ENCODE peak calls at places on chromosomes 1 and 21, in four cellular contexts. B is psoas muscle, F is AG08396, X is AG04450. N is an unnamed sample.

GRCh38 chr1:24047101-24047459 is 64.9 kb downstream of the MYOM3 start:
- DNase-seq in B (peak; percentile 81), F (peak; percentile 67), X (no peak), N (peak; percentile 73)

GRCh38 chr1:23848673-23849616 is 19.1 kb downstream of the FUCA1 start:
- DNase-seq in B (peak; percentile 64), F (no peak), X (no peak), N (no peak)

GRCh38 chr1:215146252-215146975 is 63.9 kb downstream of the KCNK2 start:
- DNase-seq in B (no peak), F (peak; percentile 12), X (no peak), N (peak; percentile 35)

GRCh38 chr1:58836396-58836795 is 52.5 kb upstream of the JUN start:
- DNase-seq in B (no peak), F (no peak), X (no peak), N (no peak)

GRCh38 chr1:201582261-201582951 is 43.5 kb downstream of the NAV1 start:
- DNase-seq in B (no peak), F (peak; percentile 75), X (no peak), N (peak; percentile 56)

GRCh38 chr1:180277476-180278192 is 47.6 kb downstream of the LHX4 start:
- DNase-seq in B (no peak), F (no peak), X (no peak), N (no peak)

GRCh38 chr1:67855944-67856343 is 22.7 kb upstream of the GNG12 start:
- DNase-seq in B (no peak), F (no peak), X (no peak), N (peak; percentile 53)

GRCh38 chr1:53332833-53333232 is 5.0 kb upstream of the LRP8 start:
- DNase-seq in B (no peak), F (no peak), X (no peak), N (no peak)

GRCh38 chr1:168734271-168734670 is 5.3 kb upstream of the DPT start:
- DNase-seq in B (no peak), F (no peak), X (no peak), N (no peak)

GRCh38 chr1:86317926-86318325 is 78.2 kb downstream of the ODF2L start:
- DNase-seq in B (no peak), F (no peak), X (no peak), N (no peak)

GRCh38 chr21:17901458-17902092 is 82.4 kb upstream of the C21orf91 start:
- DNase-seq in B (no peak), F (no peak), X (no peak), N (peak; percentile 35)

GRCh38 chr1:17851075-17851474 is 95.9 kb downstream of the ACTL8 start:
- DNase-seq in B (no peak), F (no peak), X (no peak), N (no peak)

GRCh38 chr21:42918291-42918690 is 7.1 kb downstream of the ERVH48-1 start:
- DNase-seq in B (no peak), F (no peak), X (no peak), N (no peak)

GRCh38 chr21:34947122-34947534 is 102.0 kb downstream of the RUNX1 start:
- DNase-seq in B (no peak), F (no peak), X (no peak), N (no peak)

GRCh38 chr21:45555557-45556301 is 13.5 kb upstream of the SLC19A1 start:
- DNase-seq in B (peak; percentile 87), F (peak; percentile 94), X (peak; percentile 44), N (peak; percentile 88)

GRCh38 chr21:33411949-33412430 is 8.8 kb downstream of the IFNGR2 start:
- DNase-seq in B (no peak), F (no peak), X (no peak), N (no peak)

GRCh38 chr1:154769193-154769895 is 100.7 kb downstream of the KCNN3 start:
- DNase-seq in B (no peak), F (no peak), X (no peak), N (no peak)

GRCh38 chr1:16075337-16076002 is 2.0 kb upstream of the FAM131C start:
- DNase-seq in B (no peak), F (peak; percentile 74), X (peak; percentile 51), N (peak; percentile 84)

GRCh38 chr1:199687321-199687720 is 340.2 kb upstream of the NR5A2 start:
- DNase-seq in B (no peak), F (peak; percentile 3), X (no peak), N (peak; percentile 16)

GRCh38 chr1:11531314-11531870 is 52.4 kb downstream of the DISP3 start:
- DNase-seq in B (no peak), F (no peak), X (no peak), N (no peak)

GRCh38 chr1:68174173-68175113 is 57.9 kb downstream of the WLS start:
- DNase-seq in B (peak; percentile 63), F (peak; percentile 85), X (peak; percentile 94), N (peak; percentile 96)

GRCh38 chr1:44848456-44849181 is 5.6 kb upstream of the PTCH2 start:
- DNase-seq in B (peak; percentile 17), F (no peak), X (no peak), N (no peak)

GRCh38 chr1:6123816-6124215 is 56.3 kb downstream of the CHD5 start:
- DNase-seq in B (no peak), F (no peak), X (no peak), N (no peak)

GRCh38 chr1:26296340-26297056 is 9.9 kb downstream of the UBXN11 start:
- DNase-seq in B (peak; percentile 23), F (no peak), X (no peak), N (no peak)

GRCh38 chr1:153608742-153609584 is 4.0 kb downstream of the S100A16 start:
- DNase-seq in B (peak; percentile 90), F (peak; percentile 77), X (no peak), N (peak; percentile 95)

GRCh38 chr1:184965889-184966860 is 8.1 kb downstream of the NIBAN1 start:
- DNase-seq in B (no peak), F (no peak), X (no peak), N (peak; percentile 61)

GRCh38 chr1:204992499-204992898 is 50.5 kb upstream of the CNTN2 start:
- DNase-seq in B (no peak), F (no peak), X (no peak), N (no peak)

GRCh38 chr1:3944621-3944914 is 44.5 kb upstream of the C1orf174 start:
- DNase-seq in B (no peak), F (no peak), X (no peak), N (no peak)

GRCh38 chr21:26077523-26077922 is 93.0 kb downstream of the APP start:
- DNase-seq in B (no peak), F (no peak), X (no peak), N (no peak)

GRCh38 chr1:56302878-56303277 is 276.5 kb downstream of the PLPP3 start:
- DNase-seq in B (no peak), F (no peak), X (no peak), N (peak; percentile 62)

GRCh38 chr1:918353-918752 is 5.4 kb upstream of the SAMD11 start:
- DNase-seq in B (peak; percentile 33), F (no peak), X (no peak), N (no peak)

GRCh38 chr1:35243681-35244080 is 24.8 kb upstream of the ZMYM4 start:
- DNase-seq in B (no peak), F (no peak), X (no peak), N (no peak)

GRCh38 chr21:41727784-41728763 is 38.8 kb downstream of the RIPK4 start:
- DNase-seq in B (peak; percentile 39), F (no peak), X (no peak), N (peak; percentile 12)

GRCh38 chr1:247548092-247548491 is 842 bp upstream of the GCSAML start:
- DNase-seq in B (no peak), F (no peak), X (no peak), N (no peak)

GRCh38 chr1:246040200-246040890 is 466.7 kb downstream of the SMYD3 start:
- DNase-seq in B (no peak), F (no peak), X (no peak), N (no peak)

GRCh38 chr21:34926784-34927548 is 122.1 kb downstream of the RUNX1 start:
- DNase-seq in B (no peak), F (no peak), X (no peak), N (peak; percentile 46)

GRCh38 chr1:67724928-67725560 is 40.0 kb downstream of the GADD45A start:
- DNase-seq in B (no peak), F (no peak), X (no peak), N (peak; percentile 86)

N was measured in fibroblast of lung.